ENCODE peak calls at places on chromosomes 6 and 20, in ten cellular contexts. One of them, this sample, is unnamed.

GRCh38 chr20:11906626-11907480 is 10.8 kb upstream of the BTBD3 start:
- DNase-seq in EH: no peak
- DNase-seq in nephron progenitor cell: no peak
- DNase-seq in activated T-helper 1 cell treated with anti-CD3 and anti-CD28 coated beads, Interleukin-12 subunit alpha, Interleukin-12 subunit beta, Interleukin-2, Interleukin-4 antibody, amounts not matched to agents 30 ng/mL and 10 ng/mL and 1 ng/mL, durations not matched to agents 14 hours and 24 hours and 36 hours: no peak
- DNase-seq in K562: no peak
- DNase-seq in mammary epithelial cell: peak; percentile 87
- DNase-seq in stimulated activated CD4-positive, alpha-beta T cell treated with anti-CD3 and anti-CD28 coated beads, Interleukin-15, amount 100 ng/mL, for 1 hour: no peak
- DNase-seq in NCI-H446: no peak
- DNase-seq in aorta: no peak
- DNase-seq in T1000: no peak
- DNase-seq in this sample: no peak

GRCh38 chr6:55825402-55826051 is 49.9 kb downstream of the BMP5 start:
- DNase-seq in K562: no peak
- DNase-seq in EH: peak; percentile 27
- DNase-seq in NCI-H446: no peak
- DNase-seq in nephron progenitor cell: no peak
- DNase-seq in aorta: no peak
- DNase-seq in T1000: peak; percentile 35
- DNase-seq in activated T-helper 1 cell treated with anti-CD3 and anti-CD28 coated beads, Interleukin-12 subunit alpha, Interleukin-12 subunit beta, Interleukin-2, Interleukin-4 antibody, amounts not matched to agents 30 ng/mL and 10 ng/mL and 1 ng/mL, durations not matched to agents 14 hours and 24 hours and 36 hours: no peak
- DNase-seq in stimulated activated CD4-positive, alpha-beta T cell treated with anti-CD3 and anti-CD28 coated beads, Interleukin-15, amount 100 ng/mL, for 1 hour: no peak
- DNase-seq in mammary epithelial cell: peak; percentile 83
- DNase-seq in this sample: no peak

GRCh38 chr20:19212524-19213502 is at the start of gene SLC24A3:
- DNase-seq in mammary epithelial cell: peak; percentile 14
- DNase-seq in T1000: no peak
- DNase-seq in NCI-H446: no peak
- DNase-seq in stimulated activated CD4-positive, alpha-beta T cell treated with anti-CD3 and anti-CD28 coated beads, Interleukin-15, amount 100 ng/mL, for 1 hour: no peak
- DNase-seq in nephron progenitor cell: peak; percentile 81
- DNase-seq in aorta: peak; percentile 84
- DNase-seq in EH: peak; percentile 77
- DNase-seq in activated T-helper 1 cell treated with anti-CD3 and anti-CD28 coated beads, Interleukin-12 subunit alpha, Interleukin-12 subunit beta, Interleukin-2, Interleukin-4 antibody, amounts not matched to agents 30 ng/mL and 10 ng/mL and 1 ng/mL, durations not matched to agents 14 hours and 24 hours and 36 hours: no peak
- DNase-seq in K562: no peak
- DNase-seq in this sample: peak; percentile 56

GRCh38 chr6:72740135-72740534 is 118.3 kb downstream of the KCNQ5 start:
- DNase-seq in EH: peak; percentile 35
- DNase-seq in aorta: no peak
- DNase-seq in T1000: no peak
- DNase-seq in NCI-H446: no peak
- DNase-seq in K562: no peak
- DNase-seq in mammary epithelial cell: no peak
- DNase-seq in activated T-helper 1 cell treated with anti-CD3 and anti-CD28 coated beads, Interleukin-12 subunit alpha, Interleukin-12 subunit beta, Interleukin-2, Interleukin-4 antibody, amounts not matched to agents 30 ng/mL and 10 ng/mL and 1 ng/mL, durations not matched to agents 14 hours and 24 hours and 36 hours: no peak
- DNase-seq in stimulated activated CD4-positive, alpha-beta T cell treated with anti-CD3 and anti-CD28 coated beads, Interleukin-15, amount 100 ng/mL, for 1 hour: no peak
- DNase-seq in nephron progenitor cell: no peak
- DNase-seq in this sample: peak; percentile 16

GRCh38 chr6:161919711-161920110 is 645.9 kb upstream of the AGPAT4 start:
- DNase-seq in K562: no peak
- DNase-seq in NCI-H446: no peak
- DNase-seq in mammary epithelial cell: peak; percentile 32
- DNase-seq in aorta: no peak
- DNase-seq in stimulated activated CD4-positive, alpha-beta T cell treated with anti-CD3 and anti-CD28 coated beads, Interleukin-15, amount 100 ng/mL, for 1 hour: no peak
- DNase-seq in T1000: no peak
- DNase-seq in activated T-helper 1 cell treated with anti-CD3 and anti-CD28 coated beads, Interleukin-12 subunit alpha, Interleukin-12 subunit beta, Interleukin-2, Interleukin-4 antibody, amounts not matched to agents 30 ng/mL and 10 ng/mL and 1 ng/mL, durations not matched to agents 14 hours and 24 hours and 36 hours: no peak
- DNase-seq in EH: no peak
- DNase-seq in nephron progenitor cell: no peak
- DNase-seq in this sample: no peak

GRCh38 chr20:1437222-1437904 is 29.3 kb downstream of the NSFL1C start:
- DNase-seq in nephron progenitor cell: peak; percentile 78
- DNase-seq in NCI-H446: peak; percentile 44
- DNase-seq in K562: peak; percentile 55
- DNase-seq in EH: peak; percentile 78
- DNase-seq in activated T-helper 1 cell treated with anti-CD3 and anti-CD28 coated beads, Interleukin-12 subunit alpha, Interleukin-12 subunit beta, Interleukin-2, Interleukin-4 antibody, amounts not matched to agents 30 ng/mL and 10 ng/mL and 1 ng/mL, durations not matched to agents 14 hours and 24 hours and 36 hours: peak; percentile 66
- DNase-seq in aorta: peak; percentile 82
- DNase-seq in T1000: peak; percentile 20
- DNase-seq in mammary epithelial cell: peak; percentile 57
- DNase-seq in stimulated activated CD4-positive, alpha-beta T cell treated with anti-CD3 and anti-CD28 coated beads, Interleukin-15, amount 100 ng/mL, for 1 hour: peak; percentile 61
- DNase-seq in this sample: peak; percentile 29

GRCh38 chr6:165758441-165758840 is 95.4 kb upstream of the PDE10A start:
- DNase-seq in T1000: no peak
- DNase-seq in activated T-helper 1 cell treated with anti-CD3 and anti-CD28 coated beads, Interleukin-12 subunit alpha, Interleukin-12 subunit beta, Interleukin-2, Interleukin-4 antibody, amounts not matched to agents 30 ng/mL and 10 ng/mL and 1 ng/mL, durations not matched to agents 14 hours and 24 hours and 36 hours: no peak
- DNase-seq in K562: no peak
- DNase-seq in EH: no peak
- DNase-seq in aorta: no peak
- DNase-seq in nephron progenitor cell: no peak
- DNase-seq in NCI-H446: no peak
- DNase-seq in mammary epithelial cell: no peak
- DNase-seq in stimulated activated CD4-positive, alpha-beta T cell treated with anti-CD3 and anti-CD28 coated beads, Interleukin-15, amount 100 ng/mL, for 1 hour: no peak
- DNase-seq in this sample: no peak

GRCh38 chr6:163711615-163712568 is 297.4 kb downstream of the QKI start:
- DNase-seq in stimulated activated CD4-positive, alpha-beta T cell treated with anti-CD3 and anti-CD28 coated beads, Interleukin-15, amount 100 ng/mL, for 1 hour: no peak
- DNase-seq in EH: peak; percentile 21
- DNase-seq in nephron progenitor cell: no peak
- DNase-seq in T1000: no peak
- DNase-seq in activated T-helper 1 cell treated with anti-CD3 and anti-CD28 coated beads, Interleukin-12 subunit alpha, Interleukin-12 subunit beta, Interleukin-2, Interleukin-4 antibody, amounts not matched to agents 30 ng/mL and 10 ng/mL and 1 ng/mL, durations not matched to agents 14 hours and 24 hours and 36 hours: no peak
- DNase-seq in NCI-H446: no peak
- DNase-seq in K562: no peak
- DNase-seq in mammary epithelial cell: no peak
- DNase-seq in aorta: peak; percentile 87
- DNase-seq in this sample: no peak

GRCh38 chr6:84161190-84161589 is 66.3 kb downstream of the CEP162 start:
- DNase-seq in aorta: no peak
- DNase-seq in stimulated activated CD4-positive, alpha-beta T cell treated with anti-CD3 and anti-CD28 coated beads, Interleukin-15, amount 100 ng/mL, for 1 hour: no peak
- DNase-seq in mammary epithelial cell: no peak
- DNase-seq in EH: no peak
- DNase-seq in activated T-helper 1 cell treated with anti-CD3 and anti-CD28 coated beads, Interleukin-12 subunit alpha, Interleukin-12 subunit beta, Interleukin-2, Interleukin-4 antibody, amounts not matched to agents 30 ng/mL and 10 ng/mL and 1 ng/mL, durations not matched to agents 14 hours and 24 hours and 36 hours: no peak
- DNase-seq in T1000: no peak
- DNase-seq in K562: no peak
- DNase-seq in NCI-H446: no peak
- DNase-seq in nephron progenitor cell: no peak
- DNase-seq in this sample: no peak

GRCh38 chr6:56954389-56955170 is at the start of gene BEND6:
- DNase-seq in NCI-H446: peak; percentile 90
- DNase-seq in nephron progenitor cell: peak; percentile 78
- DNase-seq in T1000: peak; percentile 89
- DNase-seq in stimulated activated CD4-positive, alpha-beta T cell treated with anti-CD3 and anti-CD28 coated beads, Interleukin-15, amount 100 ng/mL, for 1 hour: no peak
- DNase-seq in K562: peak; percentile 86
- DNase-seq in mammary epithelial cell: peak; percentile 67
- DNase-seq in aorta: peak; percentile 65
- DNase-seq in activated T-helper 1 cell treated with anti-CD3 and anti-CD28 coated beads, Interleukin-12 subunit alpha, Interleukin-12 subunit beta, Interleukin-2, Interleukin-4 antibody, amounts not matched to agents 30 ng/mL and 10 ng/mL and 1 ng/mL, durations not matched to agents 14 hours and 24 hours and 36 hours: peak; percentile 32
- DNase-seq in EH: peak; percentile 88
- DNase-seq in this sample: peak; percentile 48

GRCh38 chr20:34993941-34994508 is 38.4 kb downstream of the MYH7B start:
- DNase-seq in mammary epithelial cell: no peak
- DNase-seq in activated T-helper 1 cell treated with anti-CD3 and anti-CD28 coated beads, Interleukin-12 subunit alpha, Interleukin-12 subunit beta, Interleukin-2, Interleukin-4 antibody, amounts not matched to agents 30 ng/mL and 10 ng/mL and 1 ng/mL, durations not matched to agents 14 hours and 24 hours and 36 hours: no peak
- DNase-seq in T1000: no peak
- DNase-seq in NCI-H446: no peak
- DNase-seq in K562: no peak
- DNase-seq in aorta: no peak
- DNase-seq in EH: no peak
- DNase-seq in nephron progenitor cell: no peak
- DNase-seq in stimulated activated CD4-positive, alpha-beta T cell treated with anti-CD3 and anti-CD28 coated beads, Interleukin-15, amount 100 ng/mL, for 1 hour: no peak
- DNase-seq in this sample: no peak

GRCh38 chr6:1817033-1817761 is 207.5 kb downstream of the FOXC1 start:
- DNase-seq in K562: no peak
- DNase-seq in EH: peak; percentile 44
- DNase-seq in NCI-H446: no peak
- DNase-seq in T1000: no peak
- DNase-seq in stimulated activated CD4-positive, alpha-beta T cell treated with anti-CD3 and anti-CD28 coated beads, Interleukin-15, amount 100 ng/mL, for 1 hour: no peak
- DNase-seq in activated T-helper 1 cell treated with anti-CD3 and anti-CD28 coated beads, Interleukin-12 subunit alpha, Interleukin-12 subunit beta, Interleukin-2, Interleukin-4 antibody, amounts not matched to agents 30 ng/mL and 10 ng/mL and 1 ng/mL, durations not matched to agents 14 hours and 24 hours and 36 hours: no peak
- DNase-seq in nephron progenitor cell: no peak
- DNase-seq in aorta: no peak
- DNase-seq in mammary epithelial cell: peak; percentile 54
- DNase-seq in this sample: no peak

GRCh38 chr6:163338671-163339405 is 75.7 kb upstream of the QKI start:
- DNase-seq in EH: peak; percentile 4
- DNase-seq in T1000: no peak
- DNase-seq in stimulated activated CD4-positive, alpha-beta T cell treated with anti-CD3 and anti-CD28 coated beads, Interleukin-15, amount 100 ng/mL, for 1 hour: no peak
- DNase-seq in activated T-helper 1 cell treated with anti-CD3 and anti-CD28 coated beads, Interleukin-12 subunit alpha, Interleukin-12 subunit beta, Interleukin-2, Interleukin-4 antibody, amounts not matched to agents 30 ng/mL and 10 ng/mL and 1 ng/mL, durations not matched to agents 14 hours and 24 hours and 36 hours: no peak
- DNase-seq in K562: no peak
- DNase-seq in mammary epithelial cell: no peak
- DNase-seq in nephron progenitor cell: no peak
- DNase-seq in NCI-H446: no peak
- DNase-seq in aorta: no peak
- DNase-seq in this sample: no peak

GRCh38 chr6:15288856-15289255 is 43.0 kb downstream of the JARID2 start:
- DNase-seq in K562: peak; percentile 65
- DNase-seq in activated T-helper 1 cell treated with anti-CD3 and anti-CD28 coated beads, Interleukin-12 subunit alpha, Interleukin-12 subunit beta, Interleukin-2, Interleukin-4 antibody, amounts not matched to agents 30 ng/mL and 10 ng/mL and 1 ng/mL, durations not matched to agents 14 hours and 24 hours and 36 hours: no peak
- DNase-seq in aorta: no peak
- DNase-seq in stimulated activated CD4-positive, alpha-beta T cell treated with anti-CD3 and anti-CD28 coated beads, Interleukin-15, amount 100 ng/mL, for 1 hour: no peak
- DNase-seq in NCI-H446: no peak
- DNase-seq in T1000: no peak
- DNase-seq in nephron progenitor cell: no peak
- DNase-seq in mammary epithelial cell: no peak
- DNase-seq in EH: no peak
- DNase-seq in this sample: no peak

GRCh38 chr6:14841901-14842421 is 403.9 kb upstream of the JARID2 start:
- DNase-seq in EH: peak; percentile 99
- DNase-seq in nephron progenitor cell: no peak
- DNase-seq in stimulated activated CD4-positive, alpha-beta T cell treated with anti-CD3 and anti-CD28 coated beads, Interleukin-15, amount 100 ng/mL, for 1 hour: no peak
- DNase-seq in activated T-helper 1 cell treated with anti-CD3 and anti-CD28 coated beads, Interleukin-12 subunit alpha, Interleukin-12 subunit beta, Interleukin-2, Interleukin-4 antibody, amounts not matched to agents 30 ng/mL and 10 ng/mL and 1 ng/mL, durations not matched to agents 14 hours and 24 hours and 36 hours: no peak
- DNase-seq in K562: no peak
- DNase-seq in aorta: no peak
- DNase-seq in NCI-H446: no peak
- DNase-seq in mammary epithelial cell: peak; percentile 39
- DNase-seq in T1000: no peak
- DNase-seq in this sample: no peak

GRCh38 chr20:62489186-62489939 is 13.6 kb upstream of the GATA5 start:
- DNase-seq in stimulated activated CD4-positive, alpha-beta T cell treated with anti-CD3 and anti-CD28 coated beads, Interleukin-15, amount 100 ng/mL, for 1 hour: no peak
- DNase-seq in mammary epithelial cell: peak; percentile 65
- DNase-seq in aorta: no peak
- DNase-seq in activated T-helper 1 cell treated with anti-CD3 and anti-CD28 coated beads, Interleukin-12 subunit alpha, Interleukin-12 subunit beta, Interleukin-2, Interleukin-4 antibody, amounts not matched to agents 30 ng/mL and 10 ng/mL and 1 ng/mL, durations not matched to agents 14 hours and 24 hours and 36 hours: no peak
- DNase-seq in nephron progenitor cell: no peak
- DNase-seq in T1000: no peak
- DNase-seq in EH: peak; percentile 45
- DNase-seq in K562: peak; percentile 63
- DNase-seq in NCI-H446: no peak
- DNase-seq in this sample: no peak

GRCh38 chr6:33725891-33726673 is 14.6 kb upstream of the UQCC2 start:
- DNase-seq in mammary epithelial cell: no peak
- DNase-seq in stimulated activated CD4-positive, alpha-beta T cell treated with anti-CD3 and anti-CD28 coated beads, Interleukin-15, amount 100 ng/mL, for 1 hour: no peak
- DNase-seq in T1000: no peak
- DNase-seq in K562: no peak
- DNase-seq in aorta: no peak
- DNase-seq in nephron progenitor cell: no peak
- DNase-seq in EH: no peak
- DNase-seq in activated T-helper 1 cell treated with anti-CD3 and anti-CD28 coated beads, Interleukin-12 subunit alpha, Interleukin-12 subunit beta, Interleukin-2, Interleukin-4 antibody, amounts not matched to agents 30 ng/mL and 10 ng/mL and 1 ng/mL, durations not matched to agents 14 hours and 24 hours and 36 hours: no peak
- DNase-seq in NCI-H446: no peak
- DNase-seq in this sample: no peak

GRCh38 chr20:12594410-12595130 is 414.2 kb upstream of the SPTLC3 start:
- DNase-seq in K562: no peak
- DNase-seq in mammary epithelial cell: no peak
- DNase-seq in nephron progenitor cell: no peak
- DNase-seq in stimulated activated CD4-positive, alpha-beta T cell treated with anti-CD3 and anti-CD28 coated beads, Interleukin-15, amount 100 ng/mL, for 1 hour: no peak
- DNase-seq in activated T-helper 1 cell treated with anti-CD3 and anti-CD28 coated beads, Interleukin-12 subunit alpha, Interleukin-12 subunit beta, Interleukin-2, Interleukin-4 antibody, amounts not matched to agents 30 ng/mL and 10 ng/mL and 1 ng/mL, durations not matched to agents 14 hours and 24 hours and 36 hours: no peak
- DNase-seq in NCI-H446: no peak
- DNase-seq in aorta: no peak
- DNase-seq in EH: no peak
- DNase-seq in T1000: no peak
- DNase-seq in this sample: no peak

GRCh38 chr6:22940571-22941290 is 371.4 kb downstream of the HDGFL1 start:
- DNase-seq in activated T-helper 1 cell treated with anti-CD3 and anti-CD28 coated beads, Interleukin-12 subunit alpha, Interleukin-12 subunit beta, Interleukin-2, Interleukin-4 antibody, amounts not matched to agents 30 ng/mL and 10 ng/mL and 1 ng/mL, durations not matched to agents 14 hours and 24 hours and 36 hours: no peak
- DNase-seq in NCI-H446: no peak
- DNase-seq in K562: no peak
- DNase-seq in nephron progenitor cell: no peak
- DNase-seq in stimulated activated CD4-positive, alpha-beta T cell treated with anti-CD3 and anti-CD28 coated beads, Interleukin-15, amount 100 ng/mL, for 1 hour: no peak
- DNase-seq in T1000: no peak
- DNase-seq in aorta: no peak
- DNase-seq in EH: peak; percentile 82
- DNase-seq in mammary epithelial cell: no peak
- DNase-seq in this sample: no peak

GRCh38 chr6:144359783-144360182 is 74.6 kb downstream of the UTRN start:
- DNase-seq in NCI-H446: no peak
- DNase-seq in EH: no peak
- DNase-seq in T1000: no peak
- DNase-seq in activated T-helper 1 cell treated with anti-CD3 and anti-CD28 coated beads, Interleukin-12 subunit alpha, Interleukin-12 subunit beta, Interleukin-2, Interleukin-4 antibody, amounts not matched to agents 30 ng/mL and 10 ng/mL and 1 ng/mL, durations not matched to agents 14 hours and 24 hours and 36 hours: no peak
- DNase-seq in K562: no peak
- DNase-seq in aorta: no peak
- DNase-seq in stimulated activated CD4-positive, alpha-beta T cell treated with anti-CD3 and anti-CD28 coated beads, Interleukin-15, amount 100 ng/mL, for 1 hour: no peak
- DNase-seq in mammary epithelial cell: no peak
- DNase-seq in nephron progenitor cell: no peak
- DNase-seq in this sample: no peak

GRCh38 chr6:141077355-141078333 is 1055.1 kb upstream of the GJE1 start:
- DNase-seq in stimulated activated CD4-positive, alpha-beta T cell treated with anti-CD3 and anti-CD28 coated beads, Interleukin-15, amount 100 ng/mL, for 1 hour: no peak
- DNase-seq in NCI-H446: no peak
- DNase-seq in mammary epithelial cell: peak; percentile 10
- DNase-seq in EH: peak; percentile 6
- DNase-seq in K562: no peak
- DNase-seq in nephron progenitor cell: peak; percentile 26
- DNase-seq in aorta: no peak
- DNase-seq in activated T-helper 1 cell treated with anti-CD3 and anti-CD28 coated beads, Interleukin-12 subunit alpha, Interleukin-12 subunit beta, Interleukin-2, Interleukin-4 antibody, amounts not matched to agents 30 ng/mL and 10 ng/mL and 1 ng/mL, durations not matched to agents 14 hours and 24 hours and 36 hours: no peak
- DNase-seq in T1000: no peak
- DNase-seq in this sample: no peak

GRCh38 chr20:58640446-58640845 is 10.6 kb upstream of the STX16 start:
- DNase-seq in EH: peak; percentile 78
- DNase-seq in nephron progenitor cell: no peak
- DNase-seq in stimulated activated CD4-positive, alpha-beta T cell treated with anti-CD3 and anti-CD28 coated beads, Interleukin-15, amount 100 ng/mL, for 1 hour: no peak
- DNase-seq in mammary epithelial cell: peak; percentile 36
- DNase-seq in activated T-helper 1 cell treated with anti-CD3 and anti-CD28 coated beads, Interleukin-12 subunit alpha, Interleukin-12 subunit beta, Interleukin-2, Interleukin-4 antibody, amounts not matched to agents 30 ng/mL and 10 ng/mL and 1 ng/mL, durations not matched to agents 14 hours and 24 hours and 36 hours: no peak
- DNase-seq in K562: peak; percentile 48
- DNase-seq in NCI-H446: no peak
- DNase-seq in aorta: no peak
- DNase-seq in T1000: no peak
- DNase-seq in this sample: no peak

GRCh38 chr6:84410377-84410776 is 182.9 kb upstream of the CEP162 start:
- DNase-seq in K562: no peak
- DNase-seq in stimulated activated CD4-positive, alpha-beta T cell treated with anti-CD3 and anti-CD28 coated beads, Interleukin-15, amount 100 ng/mL, for 1 hour: no peak
- DNase-seq in T1000: no peak
- DNase-seq in aorta: no peak
- DNase-seq in NCI-H446: no peak
- DNase-seq in nephron progenitor cell: no peak
- DNase-seq in EH: no peak
- DNase-seq in activated T-helper 1 cell treated with anti-CD3 and anti-CD28 coated beads, Interleukin-12 subunit alpha, Interleukin-12 subunit beta, Interleukin-2, Interleukin-4 antibody, amounts not matched to agents 30 ng/mL and 10 ng/mL and 1 ng/mL, durations not matched to agents 14 hours and 24 hours and 36 hours: no peak
- DNase-seq in mammary epithelial cell: no peak
- DNase-seq in this sample: no peak

GRCh38 chr6:166351715-166352285 is 9.5 kb upstream of the SFT2D1 start:
- DNase-seq in T1000: no peak
- DNase-seq in mammary epithelial cell: peak; percentile 64
- DNase-seq in activated T-helper 1 cell treated with anti-CD3 and anti-CD28 coated beads, Interleukin-12 subunit alpha, Interleukin-12 subunit beta, Interleukin-2, Interleukin-4 antibody, amounts not matched to agents 30 ng/mL and 10 ng/mL and 1 ng/mL, durations not matched to agents 14 hours and 24 hours and 36 hours: no peak
- DNase-seq in K562: peak; percentile 75
- DNase-seq in stimulated activated CD4-positive, alpha-beta T cell treated with anti-CD3 and anti-CD28 coated beads, Interleukin-15, amount 100 ng/mL, for 1 hour: no peak
- DNase-seq in EH: peak; percentile 18
- DNase-seq in NCI-H446: no peak
- DNase-seq in aorta: no peak
- DNase-seq in nephron progenitor cell: no peak
- DNase-seq in this sample: no peak

GRCh38 chr6:1312444-1313363 is 806 bp downstream of the FOXQ1 start:
- DNase-seq in K562: no peak
- DNase-seq in T1000: no peak
- DNase-seq in nephron progenitor cell: peak; percentile 54
- DNase-seq in NCI-H446: no peak
- DNase-seq in stimulated activated CD4-positive, alpha-beta T cell treated with anti-CD3 and anti-CD28 coated beads, Interleukin-15, amount 100 ng/mL, for 1 hour: no peak
- DNase-seq in EH: peak; percentile 40
- DNase-seq in mammary epithelial cell: peak; percentile 37
- DNase-seq in aorta: no peak
- DNase-seq in activated T-helper 1 cell treated with anti-CD3 and anti-CD28 coated beads, Interleukin-12 subunit alpha, Interleukin-12 subunit beta, Interleukin-2, Interleukin-4 antibody, amounts not matched to agents 30 ng/mL and 10 ng/mL and 1 ng/mL, durations not matched to agents 14 hours and 24 hours and 36 hours: no peak
- DNase-seq in this sample: no peak

GRCh38 chr6:159068904-159069578 is 24.2 kb upstream of the TAGAP start:
- DNase-seq in T1000: no peak
- DNase-seq in aorta: no peak
- DNase-seq in activated T-helper 1 cell treated with anti-CD3 and anti-CD28 coated beads, Interleukin-12 subunit alpha, Interleukin-12 subunit beta, Interleukin-2, Interleukin-4 antibody, amounts not matched to agents 30 ng/mL and 10 ng/mL and 1 ng/mL, durations not matched to agents 14 hours and 24 hours and 36 hours: no peak
- DNase-seq in nephron progenitor cell: no peak
- DNase-seq in K562: no peak
- DNase-seq in mammary epithelial cell: no peak
- DNase-seq in NCI-H446: no peak
- DNase-seq in stimulated activated CD4-positive, alpha-beta T cell treated with anti-CD3 and anti-CD28 coated beads, Interleukin-15, amount 100 ng/mL, for 1 hour: no peak
- DNase-seq in EH: no peak
- DNase-seq in this sample: no peak

GRCh38 chr6:113049190-113049589 is 702.1 kb downstream of the RFPL4B start:
- DNase-seq in T1000: no peak
- DNase-seq in nephron progenitor cell: no peak
- DNase-seq in K562: no peak
- DNase-seq in aorta: no peak
- DNase-seq in mammary epithelial cell: no peak
- DNase-seq in activated T-helper 1 cell treated with anti-CD3 and anti-CD28 coated beads, Interleukin-12 subunit alpha, Interleukin-12 subunit beta, Interleukin-2, Interleukin-4 antibody, amounts not matched to agents 30 ng/mL and 10 ng/mL and 1 ng/mL, durations not matched to agents 14 hours and 24 hours and 36 hours: no peak
- DNase-seq in EH: peak; percentile 58
- DNase-seq in NCI-H446: no peak
- DNase-seq in stimulated activated CD4-positive, alpha-beta T cell treated with anti-CD3 and anti-CD28 coated beads, Interleukin-15, amount 100 ng/mL, for 1 hour: no peak
- DNase-seq in this sample: no peak

GRCh38 chr6:149862901-149863595 is 1.1 kb downstream of the LRP11 start:
- DNase-seq in aorta: peak; percentile 85
- DNase-seq in activated T-helper 1 cell treated with anti-CD3 and anti-CD28 coated beads, Interleukin-12 subunit alpha, Interleukin-12 subunit beta, Interleukin-2, Interleukin-4 antibody, amounts not matched to agents 30 ng/mL and 10 ng/mL and 1 ng/mL, durations not matched to agents 14 hours and 24 hours and 36 hours: peak; percentile 31
- DNase-seq in nephron progenitor cell: peak; percentile 73
- DNase-seq in T1000: peak; percentile 57
- DNase-seq in K562: peak; percentile 56
- DNase-seq in mammary epithelial cell: peak; percentile 87
- DNase-seq in stimulated activated CD4-positive, alpha-beta T cell treated with anti-CD3 and anti-CD28 coated beads, Interleukin-15, amount 100 ng/mL, for 1 hour: no peak
- DNase-seq in EH: peak; percentile 91
- DNase-seq in NCI-H446: no peak
- DNase-seq in this sample: peak; percentile 31